ENCODE peak calls at places on chromosomes 13 and 19, in eight cellular contexts. H, B, R, D, K, J, M and E are unnamed samples.

GRCh38 chr13:50529154-50529882 is 314.2 kb downstream of the DLEU7 start:
- DNase-seq in D (peak; percentile 75), J (no peak), R (peak; percentile 92), K (peak; percentile 40), M (no peak), H (no peak), B (no peak), E (peak; percentile 4)

GRCh38 chr13:101660711-101661110 is 208.2 kb downstream of the ITGBL1 start:
- DNase-seq in M (no peak), J (no peak), D (no peak), B (no peak), R (peak; percentile 26), H (no peak), K (no peak), E (no peak)

GRCh38 chr19:1412995-1413889 is 5.9 kb downstream of the DAZAP1 start:
- DNase-seq in M (no peak), B (no peak), D (no peak), R (no peak), H (no peak), J (no peak), K (no peak), E (no peak)

GRCh38 chr19:7980635-7981121 is 24.8 kb downstream of the ELAVL1 start:
- DNase-seq in B (no peak), K (no peak), J (no peak), H (no peak), D (no peak), R (no peak), M (no peak), E (no peak)

GRCh38 chr19:23785982-23786381 is 27.3 kb upstream of the ZNF681 start:
- DNase-seq in M (no peak), R (no peak), H (no peak), K (no peak), B (no peak), J (no peak), D (no peak), E (no peak)

GRCh38 chr19:43395561-43395960 is 19.1 kb upstream of the TEX101 start:
- DNase-seq in J (no peak), H (no peak), B (no peak), R (no peak), K (no peak), M (no peak), D (no peak), E (no peak)

GRCh38 chr13:67117010-67117550 is 113.1 kb downstream of the PCDH9 start:
- DNase-seq in M (no peak), D (no peak), B (no peak), H (no peak), R (no peak), K (no peak), J (no peak), E (no peak)

GRCh38 chr13:109348514-109349340 is 437.7 kb downstream of the IRS2 start:
- DNase-seq in D (no peak), H (no peak), B (no peak), K (no peak), R (peak; percentile 71), J (peak; percentile 87), M (no peak), E (no peak)

GRCh38 chr13:111344471-111345191 is 24.2 kb downstream of the TEX29 start:
- DNase-seq in B (no peak), K (no peak), M (no peak), D (no peak), J (peak; percentile 51), R (peak; percentile 56), H (no peak), E (no peak)